ENCODE peak calls at places on chromosomes 1 and 21, in ten cellular contexts. G is transverse colon, Z is BJ, H is tibial artery, K is dorsolateral prefrontal cortex, Y is fibroblast of pulmonary artery, J is fibroblast of the aortic adventitia, O is fibroblast of lung, D is osteocyte, T is MCF 10A. W is an unnamed sample.

GRCh38 chr1:57302812-57303607 is 120.8 kb downstream of the DAB1 start:
- DNase-seq in H (no peak), Z (no peak), G (no peak), J (no peak), Y (no peak), K (no peak), O (no peak), D (no peak), T (no peak), W (no peak)

GRCh38 chr1:187842406-187843165 is 1013.8 kb downstream of the PLA2G4A start:
- DNase-seq in D (no peak), Y (peak), H (no peak), Z (no peak), O (peak), J (peak), G (no peak), K (no peak), T (peak), W (no peak)

GRCh38 chr1:64917328-64917861 is 49.0 kb downstream of the JAK1 start:
- DNase-seq in Z (peak), Y (peak), H (peak), D (peak), T (peak), O (peak), G (peak), J (peak), K (no peak), W (no peak)

GRCh38 chr1:50426702-50427085 is 3.5 kb upstream of the DMRTA2 start:
- DNase-seq in O (no peak), T (no peak), Z (no peak), J (no peak), G (no peak), H (no peak), D (no peak), Y (no peak), K (no peak), W (peak)

GRCh38 chr1:25641931-25642611 is 25.5 kb downstream of the MAN1C1 start:
- DNase-seq in O (peak), H (peak), T (peak), G (no peak), Z (peak), K (no peak), J (peak), Y (peak), D (peak), W (no peak)

GRCh38 chr21:26444646-26445045 is 128.4 kb downstream of the CYYR1 start:
- DNase-seq in T (no peak), G (no peak), Z (no peak), Y (no peak), J (no peak), H (no peak), K (no peak), O (no peak), D (no peak), W (no peak)

GRCh38 chr1:152162826-152163463 is 3.9 kb upstream of the RPTN start:
- DNase-seq in H (no peak), J (peak), O (peak), D (no peak), Y (peak), Z (peak), T (peak), K (no peak), G (no peak), W (no peak)

GRCh38 chr1:6688001-6688400 is 13.6 kb downstream of the DNAJC11 start:
- DNase-seq in H (no peak), O (peak), D (no peak), K (no peak), T (no peak), Z (no peak), Y (peak), G (no peak), J (peak), W (no peak)

GRCh38 chr1:52359676-52360594 is 6.1 kb downstream of the CC2D1B start:
- DNase-seq in O (no peak), D (no peak), H (no peak), K (no peak), Z (no peak), G (no peak), Y (no peak), T (no peak), J (no peak), W (no peak)

GRCh38 chr1:53559391-53559815 is 100.2 kb downstream of the DMRTB1 start:
- DNase-seq in H (peak), J (no peak), G (peak), O (no peak), K (peak), Z (no peak), T (no peak), Y (no peak), D (no peak), W (peak)

GRCh38 chr1:59427155-59427554 is 130.3 kb downstream of the FGGY start:
- DNase-seq in Z (peak), H (no peak), J (no peak), T (peak), K (no peak), D (no peak), G (no peak), O (peak), Y (no peak), W (no peak)

GRCh38 chr1:29397256-29397590 is 160.9 kb downstream of the PTPRU start:
- DNase-seq in H (no peak), Z (no peak), T (no peak), O (no peak), K (no peak), J (no peak), Y (no peak), G (no peak), D (peak), W (no peak)

GRCh38 chr1:198079432-198079951 is 77.3 kb upstream of the NEK7 start:
- DNase-seq in K (no peak), Z (no peak), G (no peak), O (no peak), H (no peak), Y (peak), D (no peak), J (peak), T (no peak), W (no peak)

GRCh38 chr1:205454903-205455335 is 926 bp downstream of the BLACAT1 start:
- DNase-seq in O (no peak), H (no peak), K (no peak), D (no peak), J (no peak), T (no peak), G (no peak), Z (no peak), Y (no peak), W (peak)

GRCh38 chr1:227771771-227772170 is 36.5 kb downstream of the SNAP47 start:
- DNase-seq in Z (no peak), Y (no peak), D (no peak), T (no peak), K (no peak), J (no peak), H (no peak), G (no peak), O (no peak), W (no peak)

GRCh38 chr1:178898401-178898800 is 27.5 kb upstream of the ANGPTL1 start:
- DNase-seq in Z (no peak), K (no peak), Y (no peak), D (no peak), O (no peak), G (no peak), H (no peak), J (no peak), T (no peak), W (no peak)

GRCh38 chr1:155479205-155479604 is 83.4 kb downstream of the ASH1L start:
- DNase-seq in T (peak), K (no peak), Y (peak), O (peak), G (no peak), H (no peak), Z (no peak), J (peak), D (no peak), W (no peak)

GRCh38 chr1:25461783-25462182 is 31.1 kb downstream of the MACO1 start:
- DNase-seq in T (no peak), H (no peak), Y (no peak), D (no peak), O (no peak), Z (no peak), J (no peak), G (no peak), K (no peak), W (no peak)

GRCh38 chr1:118254001-118254400 is 69.0 kb upstream of the SPAG17 start:
- DNase-seq in K (no peak), T (no peak), Z (no peak), J (no peak), D (no peak), G (no peak), Y (no peak), O (no peak), H (no peak), W (no peak)

GRCh38 chr1:180080439-180080838 is 74.2 kb upstream of the QSOX1 start:
- DNase-seq in G (no peak), J (no peak), H (no peak), Z (no peak), K (no peak), Y (no peak), O (no peak), T (peak), D (no peak), W (no peak)

GRCh38 chr1:169240449-169241242 is 127.0 kb downstream of the NME7 start:
- DNase-seq in G (no peak), T (no peak), Y (peak), H (no peak), J (peak), D (no peak), K (no peak), O (peak), Z (no peak), W (no peak)

GRCh38 chr1:46221749-46222148 is 18.6 kb downstream of the LURAP1 start:
- DNase-seq in Z (no peak), O (no peak), D (no peak), J (no peak), H (no peak), T (no peak), Y (no peak), G (peak), K (peak), W (peak)

GRCh38 chr1:182405578-182405977 is 5.1 kb upstream of the TEDDM1 start:
- DNase-seq in G (no peak), Y (no peak), Z (no peak), T (no peak), K (no peak), H (no peak), J (no peak), D (no peak), O (no peak), W (no peak)

GRCh38 chr1:175016073-175016722 is 7.0 kb downstream of the MRPS14 start:
- DNase-seq in O (peak), H (no peak), K (no peak), D (no peak), T (no peak), Y (peak), G (no peak), J (peak), Z (no peak), W (no peak)

GRCh38 chr1:71351438-71351837 is 270.6 kb upstream of the ZRANB2 start:
- DNase-seq in H (no peak), D (no peak), Z (peak), J (peak), O (peak), T (peak), K (no peak), Y (peak), G (no peak), W (no peak)

GRCh38 chr1:217969428-217969827 is 315.7 kb upstream of the RRP15 start:
- DNase-seq in D (no peak), Y (no peak), O (no peak), J (no peak), Z (no peak), G (no peak), H (no peak), K (no peak), T (no peak), W (no peak)

GRCh38 chr21:26982767-26983166 is 15.9 kb upstream of the ADAMTS5 start:
- DNase-seq in G (no peak), Z (no peak), J (peak), H (no peak), T (peak), K (no peak), O (peak), Y (no peak), D (no peak), W (no peak)

GRCh38 chr21:34567574-34567973 is 47.3 kb downstream of the RCAN1 start:
- DNase-seq in O (no peak), K (no peak), T (no peak), Y (no peak), J (no peak), Z (no peak), G (no peak), D (no peak), H (no peak), W (no peak)

GRCh38 chr1:214281902-214282695 is 1.1 kb downstream of the SMYD2 start:
- DNase-seq in Z (no peak), T (peak), Y (peak), J (peak), O (peak), K (no peak), H (peak), G (peak), D (no peak), W (peak)

GRCh38 chr1:162380061-162380846 is 1.3 kb upstream of the C1orf226 start:
- DNase-seq in Y (no peak), K (no peak), J (no peak), G (no peak), D (peak), H (no peak), O (peak), T (no peak), Z (no peak), W (no peak)

GRCh38 chr1:9929431-9930385 is 13.5 kb downstream of the LZIC start:
- DNase-seq in O (no peak), J (no peak), K (peak), T (no peak), D (no peak), H (no peak), Z (no peak), Y (peak), G (no peak), W (no peak)

DNA sequence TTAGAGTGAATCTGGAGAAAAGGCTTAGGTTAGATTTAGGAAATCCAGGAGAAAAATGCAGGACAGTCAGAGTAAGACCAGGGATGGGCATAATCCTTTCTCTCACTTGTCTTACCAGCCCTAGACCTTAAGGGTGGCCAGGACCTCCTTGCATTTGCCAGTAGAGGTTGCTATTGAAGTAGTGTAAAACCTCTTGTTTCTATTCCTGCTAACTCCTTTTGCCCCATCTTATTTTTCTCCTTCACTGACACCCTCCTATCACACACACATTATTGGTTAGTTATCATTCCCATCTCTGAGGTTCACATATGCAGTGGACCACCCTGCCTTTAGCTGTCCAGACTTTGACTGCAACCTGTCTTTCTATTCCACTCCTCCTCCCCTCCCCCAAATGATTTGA is 75.0 kb upstream of the MACF1 start:
- DNase-seq in G (no peak), J (peak), T (peak), H (no peak), O (peak), D (no peak), Y (peak), K (no peak), Z (no peak), W (no peak)
- TF ChIP-seq CTCF in G (peak), J (peak), T (peak), H (no peak), O (peak), D (peak), Y (peak), K (peak), Z (peak), W (no peak)

DNA sequence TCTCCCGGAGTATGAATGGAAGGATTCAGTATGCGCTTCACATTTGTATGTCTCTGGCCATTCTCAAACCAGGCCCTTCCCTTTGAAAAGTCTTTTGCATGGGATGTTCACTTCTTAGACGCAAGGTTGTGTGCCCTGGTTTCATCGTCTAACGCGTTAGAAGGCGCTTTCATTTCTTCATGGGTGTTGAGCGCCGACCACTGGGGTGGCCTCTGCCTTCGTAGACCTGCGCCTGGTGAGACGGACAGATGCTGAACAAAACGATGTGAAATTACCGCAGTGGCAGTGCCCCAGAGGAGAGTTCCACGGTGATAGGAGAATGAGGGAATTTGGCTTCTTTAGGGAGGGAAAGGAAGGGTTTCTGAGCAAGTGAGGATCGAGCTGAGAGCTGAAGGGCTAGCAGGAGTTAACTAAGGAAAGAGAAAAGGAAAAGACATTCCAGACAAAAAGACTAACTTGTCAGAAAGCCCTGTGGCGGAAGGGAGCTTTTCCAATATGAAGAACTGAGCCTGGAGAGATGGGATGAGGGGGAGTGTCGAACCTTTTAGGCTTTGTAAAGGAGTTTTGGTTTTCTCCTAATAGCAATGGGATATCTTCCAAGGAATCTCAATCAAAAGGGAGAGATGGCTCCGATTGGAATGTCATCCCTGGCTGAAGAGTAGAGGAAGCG is 904 bp downstream of the GGPS1 start:
- DNase-seq in Z (no peak), J (no peak), Y (peak), H (no peak), K (no peak), T (peak), D (no peak), O (peak), G (peak), W (peak)
- TF ChIP-seq CTCF in Z (no peak), J (no peak), Y (no peak), H (no peak), K (peak), T (no peak), D (no peak), O (no peak), G (no peak), W (no peak)

GRCh38 chr1:1630191-1630964 is 1.6 kb upstream of the MMP23B start:
- DNase-seq in D (no peak), T (no peak), O (peak), J (peak), Y (peak), K (peak), G (peak), Z (no peak), H (peak), W (peak)

GRCh38 chr1:1629430-1630190 is 2.4 kb upstream of the MMP23B start:
- DNase-seq in T (no peak), H (no peak), G (peak), Z (no peak), O (no peak), K (no peak), J (no peak), D (no peak), Y (no peak), W (no peak)

GRCh38 chr1:1628656-1629429 is 3.1 kb upstream of the MMP23B start:
- DNase-seq in O (no peak), T (no peak), H (no peak), D (no peak), Y (no peak), G (no peak), Z (no peak), K (no peak), J (no peak), W (no peak)

GRCh38 chr1:1631793-1632420 is at the start of gene MMP23B:
- DNase-seq in D (no peak), O (no peak), K (peak), T (no peak), H (no peak), J (no peak), Y (no peak), Z (no peak), G (no peak), W (peak)

DNA sequence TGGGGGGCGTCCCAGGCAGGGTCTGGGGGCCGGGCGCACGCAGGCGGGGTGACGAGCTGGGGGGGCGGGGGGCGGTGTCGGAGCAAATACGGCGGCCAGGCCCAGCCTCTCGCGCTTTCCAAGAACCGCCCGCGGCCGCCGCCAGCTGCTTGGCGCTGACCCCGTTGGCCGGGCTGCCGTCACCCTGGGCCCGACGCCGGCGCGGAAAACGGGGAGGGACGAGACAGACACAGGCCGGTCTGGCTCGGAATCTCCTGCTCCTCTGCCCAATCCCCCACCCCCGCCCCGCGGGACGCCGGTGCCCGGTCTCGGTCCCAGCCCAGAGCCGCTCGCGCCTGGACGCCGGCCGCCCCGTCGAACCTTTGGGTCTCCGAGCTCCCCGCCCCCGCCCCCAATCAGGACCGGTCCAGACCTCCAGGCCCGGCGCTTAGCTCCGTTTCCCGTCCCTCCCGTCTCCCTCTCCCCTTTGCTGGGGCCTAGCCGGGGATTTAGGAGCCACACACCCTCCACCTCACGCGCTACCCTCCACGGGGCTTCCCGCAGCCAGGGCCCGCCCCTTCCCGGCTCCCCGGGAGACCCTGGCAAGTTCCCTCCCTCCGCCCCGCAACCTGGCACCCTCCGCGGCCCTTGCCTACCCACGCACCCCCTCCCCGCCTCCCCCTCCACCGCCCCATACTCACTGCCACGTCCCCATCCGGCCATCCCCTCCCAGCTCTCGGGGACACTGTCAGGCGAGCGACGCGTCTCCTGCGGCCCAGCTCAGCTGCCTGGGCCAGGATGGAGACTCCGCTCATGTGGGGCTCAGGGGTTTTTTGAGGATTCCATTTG is 794 bp upstream of the MMP23B start:
- DNase-seq in T (no peak), K (peak), J (peak), G (peak), Z (no peak), D (no peak), Y (peak), O (peak), H (peak), W (peak)
- TF ChIP-seq CTCF in T (no peak), K (no peak), J (no peak), G (no peak), Z (no peak), D (no peak), Y (no peak), O (no peak), H (no peak), W (no peak)

DNA sequence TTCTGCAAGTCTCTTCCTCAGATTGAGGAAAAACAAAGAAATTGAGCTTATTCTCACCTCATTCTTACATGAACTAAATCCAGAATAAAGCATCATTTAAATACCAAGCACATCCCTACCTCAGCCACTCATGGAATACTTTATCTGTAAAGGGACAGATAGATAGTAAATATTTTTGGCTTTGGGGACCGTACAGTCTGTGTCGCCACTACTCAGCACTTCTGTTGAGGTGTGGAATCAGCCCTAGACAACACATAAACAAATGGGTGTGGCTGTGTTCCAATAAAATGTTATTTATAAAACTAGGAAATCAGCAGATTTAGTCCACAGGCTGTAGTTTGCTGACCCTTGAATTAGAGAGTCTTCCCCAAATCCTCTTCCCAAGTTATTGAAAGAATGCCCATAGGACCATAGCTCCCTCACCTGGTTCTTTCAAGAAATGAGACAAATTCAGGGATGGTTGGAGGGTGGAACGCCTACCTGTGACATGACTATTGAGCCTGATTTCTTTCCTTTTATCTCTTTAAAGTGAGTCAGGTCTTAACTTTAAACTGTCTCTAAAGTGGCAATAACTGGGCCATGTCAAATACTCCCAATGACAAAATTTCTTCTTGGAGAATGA is 878.5 kb downstream of the USP25 start:
- DNase-seq in H (no peak), O (no peak), G (no peak), D (no peak), K (no peak), T (peak), J (peak), Z (no peak), Y (peak), W (no peak)
- TF ChIP-seq CTCF in H (no peak), O (no peak), G (no peak), D (no peak), K (no peak), T (peak), J (peak), Z (no peak), Y (peak), W (no peak)

W was measured in nephron progenitor cell.